ENCODE peak calls at places on chromosomes 7 and 10, in nine cellular contexts. O, R, N, S, X, D, T, G and Q are unnamed samples.

GRCh38 chr7:16347461-16348192 is 73.7 kb downstream of the CRPPA start:
- DNase-seq in R (no peak), D (no peak), G (no peak), X (no peak), S (no peak), T (no peak), N (no peak), O (no peak), Q (no peak)

GRCh38 chr7:122864016-122864415 is 22.2 kb downstream of the CADPS2 start:
- DNase-seq in T (no peak), S (no peak), D (no peak), X (no peak), R (no peak), G (no peak), N (no peak), O (no peak), Q (no peak)

GRCh38 chr10:31171402-31172120 is 139.9 kb upstream of the ZNF438 start:
- DNase-seq in S (no peak), D (no peak), N (no peak), O (no peak), R (no peak), X (no peak), T (no peak), G (no peak), Q (no peak)

GRCh38 chr10:92720306-92721165 is 30.8 kb downstream of the HHEX start:
- DNase-seq in D (no peak), X (peak), O (no peak), G (no peak), N (no peak), S (no peak), R (no peak), T (no peak), Q (no peak)

GRCh38 chr7:103637080-103637479 is 191.1 kb upstream of the SLC26A5 start:
- DNase-seq in X (no peak), R (no peak), T (no peak), O (no peak), S (no peak), G (no peak), D (no peak), N (no peak), Q (no peak)

GRCh38 chr7:71077743-71078476 is 54.0 kb upstream of the GALNT17 start:
- DNase-seq in T (no peak), G (no peak), D (no peak), O (no peak), R (no peak), X (no peak), S (no peak), N (no peak), Q (no peak)

GRCh38 chr10:74906631-74907030 is 80.2 kb downstream of the KAT6B start:
- DNase-seq in T (no peak), S (no peak), O (no peak), D (no peak), G (no peak), X (no peak), R (no peak), N (no peak), Q (no peak)

GRCh38 chr7:129160161-129160911 is 15.8 kb downstream of the TSPAN33 start:
- DNase-seq in R (peak), O (no peak), S (peak), D (peak), N (no peak), G (no peak), T (no peak), X (peak), Q (no peak)

GRCh38 chr10:6108631-6109443 is 20.0 kb downstream of the RBM17 start:
- DNase-seq in O (peak), S (no peak), T (no peak), N (no peak), D (peak), X (peak), G (peak), R (peak), Q (peak)

GRCh38 chr7:84949067-84949466 is 237.8 kb downstream of the SEMA3D start:
- DNase-seq in R (no peak), N (no peak), T (no peak), S (no peak), X (no peak), G (no peak), O (no peak), D (no peak), Q (no peak)